ENCODE peak calls at places on chromosomes 4 and X, in nine cellular contexts. R is adrenal gland, C is lower lobe of right lung, X is A549, U is A673, S is transverse colon, T is hepatocyte, O is heart left ventricle, H is heart right ventricle. M is an unnamed sample. For H3K9me3 and H3K4me1, the result is how much of the 10 kb centered on the place peaks cover.

GRCh38 chr4:159455675-159456235 is 352.9 kb downstream of the RAPGEF2 start:
- DNase-seq in R (no peak), C (no peak), X (peak), U (peak), S (no peak), T (peak), O (no peak), H (peak), M (peak)

GRCh38 chr4:108512615-108513505 is 107.5 kb upstream of the RPL34 start:
- DNase-seq in R (peak), C (no peak), X (no peak), U (peak), S (no peak), T (peak), O (peak), H (peak), M (peak)

GRCh38 chr4:165967486-165967885 is 94.4 kb downstream of the TLL1 start:
- DNase-seq in R (no peak), C (no peak), X (no peak), U (no peak), S (no peak), T (no peak), O (no peak), H (no peak), M (no peak)

GRCh38 chrX:39491548-39492297 is 606.0 kb downstream of the BCOR start:
- DNase-seq in R (no peak), C (no peak), X (no peak), U (no peak), S (peak), T (peak), O (no peak), H (no peak), M (no peak)

GRCh38 chrX:44908198-44908597 is 35.2 kb downstream of the KDM6A start:
- DNase-seq in R (peak), C (no peak), X (no peak), U (peak), S (no peak), T (no peak), O (no peak), H (no peak), M (no peak)

GRCh38 chr4:95095352-95095974 is 337.7 kb downstream of the BMPR1B start:
- DNase-seq in R (peak), C (no peak), X (no peak), U (peak), S (no peak), T (peak), O (no peak), H (no peak), M (no peak)

GRCh38 chr4:121510260-121510942 is 129.6 kb upstream of the QRFPR start:
- DNase-seq in R (no peak), C (no peak), X (no peak), U (no peak), S (no peak), T (no peak), O (no peak), H (no peak), M (no peak)

GRCh38 chr4:152598454-152598853 is 62.6 kb upstream of the FBXW7 start:
- DNase-seq in R (no peak), C (no peak), X (no peak), U (no peak), S (no peak), T (no peak), O (no peak), H (no peak), M (no peak)

GRCh38 chrX:34884693-34885277 is 57.8 kb upstream of the FAM47B start:
- DNase-seq in R (peak), C (no peak), X (peak), U (peak), S (no peak), T (peak), O (no peak), H (no peak), M (peak)

GRCh38 chr4:55906323-55906722 is 42.4 kb upstream of the CEP135 start:
- DNase-seq in R (no peak), C (no peak), X (no peak), U (no peak), S (no peak), T (no peak), O (no peak), H (no peak), M (no peak)

GRCh38 chrX:71283409-71284143 is at the start of gene NONO:
- DNase-seq in R (peak), C (peak), X (peak), U (peak), S (peak), T (peak), O (peak), H (peak), M (peak)

GRCh38 chr4:20684852-20685763 is 15.2 kb upstream of the PACRGL start:
- DNase-seq in R (no peak), C (no peak), X (peak), U (peak), S (no peak), T (peak), O (no peak), H (no peak), M (no peak)

GRCh38 chr4:5052424-5052702 is 1.1 kb downstream of the STK32B start:
- DNase-seq in R (no peak), C (no peak), X (no peak), U (no peak), S (no peak), T (no peak), O (no peak), H (no peak), M (no peak)

GRCh38 chr4:139691-140090 is 15.4 kb downstream of the ZNF718 start:
- DNase-seq in R (no peak), C (no peak), X (no peak), U (no peak), S (no peak), T (no peak), O (no peak), H (no peak), M (no peak)
- H3K9me3 ChIP-seq in R (under half), C (half or more), X (half or more), U (half or more), S (half or more), T (half or more), O (half or more), H (under half), M (under half)

DNA sequence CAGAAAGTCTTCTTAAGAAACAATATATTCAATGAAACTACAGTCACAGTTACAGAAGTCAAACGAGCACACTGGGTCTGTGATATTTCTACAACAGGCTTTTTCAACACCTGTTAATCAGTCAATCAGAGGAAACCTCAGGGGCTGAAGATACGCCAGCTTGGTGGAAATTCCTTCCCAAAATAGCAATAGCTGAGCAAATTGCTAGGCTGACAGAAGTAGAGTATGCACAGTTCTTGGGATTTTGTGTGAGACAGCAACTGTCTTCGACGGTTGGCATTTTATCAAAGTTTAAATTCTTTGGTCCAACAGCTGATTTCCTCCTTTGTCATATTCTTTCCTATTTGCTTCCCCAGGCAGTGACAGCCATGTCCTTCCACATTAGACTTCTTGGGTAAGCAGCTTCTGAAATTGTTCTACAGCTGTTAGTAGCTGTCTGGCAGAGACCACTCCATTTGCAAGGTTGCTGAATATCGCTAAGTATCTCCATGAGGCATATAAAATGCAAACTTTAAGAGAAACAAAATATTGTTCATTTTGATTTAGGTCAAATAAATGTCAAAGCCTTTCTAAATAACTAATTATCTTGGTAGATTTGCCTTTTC is 8.0 kb upstream of the PALLD start:
- DNase-seq in R (no peak), C (no peak), X (no peak), U (no peak), S (no peak), T (no peak), O (no peak), H (no peak), M (no peak)
- H3K4me1 ChIP-seq in R (under half), C (under half), X (under half), U (under half), S (under half), T (under half), O (under half), H (under half), M (under half)

GRCh38 chr4:182320092-182320491 is 76.9 kb downstream of the TENM3 start:
- DNase-seq in R (no peak), C (no peak), X (no peak), U (no peak), S (no peak), T (no peak), O (no peak), H (no peak), M (no peak)

GRCh38 chr4:182324282-182324681 is 81.1 kb downstream of the TENM3 start:
- DNase-seq in R (no peak), C (no peak), X (no peak), U (no peak), S (no peak), T (no peak), O (no peak), H (no peak), M (no peak)

GRCh38 chr4:182325397-182325796 is 82.2 kb downstream of the TENM3 start:
- DNase-seq in R (no peak), C (no peak), X (no peak), U (no peak), S (no peak), T (no peak), O (no peak), H (no peak), M (no peak)

GRCh38 chr4:182318256-182318655 is 75.1 kb downstream of the TENM3 start:
- DNase-seq in R (no peak), C (no peak), X (no peak), U (no peak), S (no peak), T (no peak), O (no peak), H (no peak), M (no peak)

GRCh38 chr4:182320580-182320979 is 77.4 kb downstream of the TENM3 start:
- DNase-seq in R (no peak), C (no peak), X (no peak), U (no peak), S (no peak), T (no peak), O (no peak), H (no peak), M (no peak)
- H3K27ac ChIP-seq in R (no peak), C (no peak), X (no peak), U (no peak), S (no peak), T (no peak), O (no peak), H (no peak), M (no peak)

DNA sequence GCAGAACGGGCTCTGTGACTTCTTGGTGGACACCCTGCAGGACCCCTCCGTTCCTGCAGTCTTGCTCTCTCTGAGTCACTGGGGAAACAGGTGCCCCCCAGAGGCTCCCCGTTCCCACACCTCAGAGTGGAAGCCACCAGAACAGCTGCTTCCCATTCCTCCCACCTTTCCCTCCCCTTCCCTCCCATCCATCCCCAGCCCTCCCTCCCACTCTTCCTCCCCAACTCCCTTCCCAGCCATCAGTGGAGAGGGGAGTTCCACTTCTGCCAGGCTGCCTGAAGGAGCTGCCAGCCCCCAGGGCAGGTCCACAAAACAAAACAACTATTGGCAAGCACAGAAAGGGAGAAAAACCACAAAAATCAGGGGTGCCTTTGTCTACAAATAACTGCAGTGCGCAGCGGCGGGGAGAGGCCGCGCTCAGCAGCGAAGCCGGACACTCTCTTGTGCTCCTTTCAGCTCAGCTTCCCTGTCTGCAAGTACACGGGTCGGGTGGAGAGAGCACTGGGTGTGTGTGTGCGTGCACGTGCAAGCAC is 8.1 kb downstream of the SSR4 start:
- DNase-seq in R (no peak), C (no peak), X (no peak), U (no peak), S (no peak), T (no peak), O (no peak), H (no peak), M (no peak)
- H3K9me3 ChIP-seq in R (under half), C (under half), X (under half), U (under half), S (under half), T (under half), O (under half), H (under half), M (under half)

GRCh38 chr4:113758361-113758760 is 3.2 kb downstream of the CAMK2D start:
- DNase-seq in R (no peak), C (no peak), X (no peak), U (no peak), S (no peak), T (no peak), O (no peak), H (no peak), M (no peak)

GRCh38 chr4:113760094-113760851 is 1.3 kb downstream of the CAMK2D start:
- DNase-seq in R (peak), C (peak), X (peak), U (peak), S (peak), T (peak), O (no peak), H (no peak), M (peak)

GRCh38 chr4:113761682-113762060 is at the start of gene CAMK2D:
- DNase-seq in R (peak), C (peak), X (peak), U (peak), S (peak), T (peak), O (peak), H (peak), M (peak)

GRCh38 chr4:113760852-113761681 is 471 bp downstream of the CAMK2D start:
- DNase-seq in R (peak), C (peak), X (peak), U (no peak), S (peak), T (peak), O (peak), H (peak), M (peak)

GRCh38 chr4:113759696-113760093 is 1.8 kb downstream of the CAMK2D start:
- DNase-seq in R (no peak), C (no peak), X (no peak), U (no peak), S (no peak), T (no peak), O (no peak), H (no peak), M (peak)
- H3K4me1 ChIP-seq in R (under half), C (under half), X (under half), U (under half), S (under half), T (under half), O (under half), H (half or more), M (under half)

GRCh38 chr4:184456337-184456736 is 18.0 kb downstream of the IRF2 start:
- DNase-seq in R (no peak), C (no peak), X (no peak), U (no peak), S (no peak), T (no peak), O (no peak), H (no peak), M (no peak)

GRCh38 chr4:184450743-184451142 is 23.6 kb downstream of the IRF2 start:
- DNase-seq in R (no peak), C (no peak), X (no peak), U (no peak), S (no peak), T (no peak), O (no peak), H (no peak), M (no peak)

GRCh38 chr4:184451726-184452125 is 22.6 kb downstream of the IRF2 start:
- DNase-seq in R (no peak), C (no peak), X (no peak), U (no peak), S (no peak), T (no peak), O (no peak), H (no peak), M (no peak)

GRCh38 chr4:184455299-184455698 is 19.1 kb downstream of the IRF2 start:
- DNase-seq in R (no peak), C (no peak), X (no peak), U (no peak), S (no peak), T (no peak), O (no peak), H (no peak), M (no peak)

DNA sequence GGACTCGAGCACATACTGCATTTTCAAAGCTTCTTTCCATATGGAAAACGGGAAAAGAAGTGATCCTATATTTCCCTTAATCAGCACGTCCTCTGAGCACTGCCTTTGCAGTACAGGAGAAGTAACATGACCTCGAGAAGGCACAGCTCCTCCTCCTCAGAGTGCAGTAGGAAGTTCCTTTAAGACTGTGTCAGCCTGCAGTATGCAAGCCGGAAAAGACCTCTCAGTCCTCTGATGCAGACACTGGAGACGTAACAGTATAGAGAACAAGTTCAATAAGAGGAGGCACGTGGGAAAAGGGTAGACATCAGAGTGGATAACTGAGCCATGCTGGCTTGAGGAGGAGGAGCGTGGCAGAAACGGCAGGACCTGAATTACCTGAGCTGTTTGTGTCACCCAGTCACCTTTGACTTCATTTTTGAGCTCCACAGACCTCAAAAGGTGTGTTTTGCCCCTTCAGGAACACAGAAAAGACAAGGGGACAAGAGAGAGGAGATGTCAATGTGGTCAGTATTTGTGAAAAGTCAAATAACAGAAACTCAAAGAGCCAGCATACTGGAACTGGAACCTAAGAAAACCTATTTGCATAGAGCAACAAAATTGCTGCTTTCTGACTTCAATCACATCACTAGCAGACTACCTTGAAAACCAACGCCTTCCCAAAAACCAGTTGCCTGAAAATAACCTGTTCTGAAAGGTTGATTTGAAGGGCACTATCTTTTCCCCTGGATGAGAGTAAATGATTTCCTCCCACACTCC is 20.8 kb downstream of the IRF2 start:
- DNase-seq in R (peak), C (no peak), X (no peak), U (peak), S (peak), T (peak), O (no peak), H (peak), M (no peak)
- H3K27ac ChIP-seq in R (peak), C (peak), X (no peak), U (peak), S (peak), T (peak), O (peak), H (peak), M (no peak)

DNA sequence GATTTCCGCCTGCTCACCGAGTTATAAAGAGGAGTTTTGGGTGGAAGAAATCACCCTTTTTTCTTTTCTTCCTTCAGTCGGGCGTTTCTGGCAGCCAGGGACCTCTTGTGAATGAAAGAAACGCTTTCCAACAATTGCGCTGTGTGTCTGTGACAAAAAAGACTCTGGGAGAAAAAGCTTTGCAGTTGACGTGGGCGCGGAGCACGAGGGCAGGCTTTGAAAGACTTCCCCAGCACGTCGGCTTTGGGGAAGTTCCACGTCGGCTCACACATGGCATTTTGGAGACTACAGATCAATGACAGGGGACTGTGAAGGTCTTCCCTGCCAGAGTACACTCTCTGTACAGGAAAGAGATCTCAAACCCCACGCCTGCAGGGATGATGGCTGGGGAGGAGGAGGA is 135.3 kb downstream of the CRLF2 start:
- DNase-seq in R (no peak), C (no peak), X (no peak), U (no peak), S (no peak), T (no peak), O (no peak), H (no peak), M (no peak)
- H3K9me3 ChIP-seq in R (under half), C (under half), X (under half), U (under half), S (under half), T (under half), O (under half), H (under half), M (under half)

DNA sequence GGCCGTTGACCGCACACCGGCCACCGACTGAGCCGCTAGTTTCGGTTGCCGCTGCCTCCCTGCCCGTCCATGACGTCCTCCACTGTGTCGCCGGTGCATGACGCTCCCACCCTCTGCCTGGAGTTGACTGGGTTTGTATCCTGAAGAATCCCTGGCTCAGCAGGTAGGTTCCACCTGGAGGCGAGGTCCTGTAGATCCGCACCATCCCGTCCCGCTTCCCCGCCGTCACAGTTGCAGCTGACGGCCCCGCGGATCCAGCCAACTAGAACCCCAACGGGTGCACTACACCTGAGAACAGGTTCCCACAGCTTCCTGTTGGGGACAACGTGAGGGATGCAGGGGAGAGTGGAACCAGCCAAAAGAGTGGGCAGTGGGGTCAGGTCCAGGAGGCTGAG is 881 bp upstream of the SLBP start:
- DNase-seq in R (no peak), C (no peak), X (no peak), U (no peak), S (no peak), T (no peak), O (no peak), H (no peak), M (no peak)
- H3K4me1 ChIP-seq in R (under half), C (half or more), X (under half), U (under half), S (under half), T (under half), O (under half), H (under half), M (under half)